ENCODE peak calls at places on chromosome 22, in five cellular contexts. G is NAMALWA; Z is stimulated activated CD4-positive, alpha-beta T cell treated with anti-CD3 and anti-CD28 coated beads, Interleukin-1b, Interleukin-23, amount 100 ng/mL, for 4 hours; F is A549; P is NCI-H1436. S is an unnamed sample.

GRCh38 chr22:26883393-26883792 is 226.0 kb downstream of the MIAT start:
- DNase-seq in G (no peak), Z (no peak), F (no peak), P (no peak), S (no peak)

GRCh38 chr22:35894937-35895708 is 133.5 kb downstream of the RBFOX2 start:
- DNase-seq in G (no peak), Z (no peak), F (no peak), P (no peak), S (peak)

GRCh38 chr22:35172452-35172851 is 84.8 kb upstream of the HMGXB4 start:
- DNase-seq in G (no peak), Z (no peak), F (no peak), P (peak), S (no peak)

GRCh38 chr22:44366372-44367310 is 53.9 kb upstream of the SHISAL1 start:
- DNase-seq in G (no peak), Z (no peak), F (no peak), P (no peak), S (no peak)

GRCh38 chr22:50057292-50057867 is 718 bp downstream of the TTLL8 start:
- DNase-seq in G (no peak), Z (no peak), F (no peak), P (no peak), S (no peak)

GRCh38 chr22:18064636-18065035 is 13.2 kb upstream of the PEX26 start:
- DNase-seq in G (no peak), Z (no peak), F (no peak), P (no peak), S (no peak)

GRCh38 chr22:27961680-27962079 is 42.6 kb upstream of the PITPNB start:
- DNase-seq in G (no peak), Z (no peak), F (no peak), P (no peak), S (no peak)

GRCh38 chr22:30288414-30289125 is 735 bp downstream of the CASTOR1 start:
- DNase-seq in G (no peak), Z (no peak), F (no peak), P (no peak), S (no peak)

GRCh38 chr22:39003165-39003638 is 10.9 kb upstream of the APOBEC3C start:
- DNase-seq in G (peak), Z (peak), F (peak), P (peak), S (peak)

GRCh38 chr22:20324139-20324516 is 4.3 kb upstream of the DGCR6L start:
- DNase-seq in G (no peak), Z (no peak), F (no peak), P (no peak), S (no peak)

GRCh38 chr22:27185099-27185709 is 527.8 kb downstream of the MIAT start:
- DNase-seq in G (no peak), Z (no peak), F (no peak), P (no peak), S (no peak)

GRCh38 chr22:27970596-27971220 is 51.7 kb upstream of the PITPNB start:
- DNase-seq in G (no peak), Z (no peak), F (no peak), P (no peak), S (no peak)

GRCh38 chr22:19358703-19359553 is 67.4 kb upstream of the CLTCL1 start:
- DNase-seq in G (no peak), Z (no peak), F (no peak), P (no peak), S (no peak)

GRCh38 chr22:42083119-42083518 is 3.6 kb downstream of the SMDT1 start:
- DNase-seq in G (no peak), Z (no peak), F (no peak), P (no peak), S (no peak)

GRCh38 chr22:28462041-28462440 is 217.6 kb downstream of the TTC28 start:
- DNase-seq in G (peak), Z (no peak), F (no peak), P (no peak), S (peak)

GRCh38 chr22:38187413-38188212 is 6.0 kb upstream of the PLA2G6 start:
- DNase-seq in G (no peak), Z (no peak), F (no peak), P (peak), S (no peak)

GRCh38 chr22:18033204-18033998 is 9.0 kb upstream of the MICAL3 start:
- DNase-seq in G (no peak), Z (no peak), F (no peak), P (no peak), S (no peak)

GRCh38 chr22:18035740-18036139 is 11.4 kb upstream of the MICAL3 start:
- DNase-seq in G (no peak), Z (no peak), F (peak), P (no peak), S (peak)

GRCh38 chr22:23899042-23899745 is 5.0 kb downstream of the MIF start:
- DNase-seq in G (no peak), Z (no peak), F (no peak), P (no peak), S (no peak)

GRCh38 chr22:20815477-20816050 is 41.7 kb downstream of the SERPIND1 start:
- DNase-seq in G (no peak), Z (no peak), F (no peak), P (no peak), S (no peak)

GRCh38 chr22:43225609-43226008 is 38.7 kb upstream of the TTLL12 start:
- DNase-seq in G (no peak), Z (no peak), F (no peak), P (no peak), S (no peak)

GRCh38 chr22:24451162-24451561 is 23.8 kb downstream of the ADORA2A start:
- DNase-seq in G (no peak), Z (no peak), F (no peak), P (no peak), S (no peak)

GRCh38 chr22:49499433-49500075 is 328.1 kb downstream of the BRD1 start:
- DNase-seq in G (no peak), Z (no peak), F (no peak), P (no peak), S (no peak)

GRCh38 chr22:24379536-24379935 is 47.9 kb upstream of the ADORA2A start:
- DNase-seq in G (no peak), Z (no peak), F (no peak), P (no peak), S (peak)

GRCh38 chr22:38212442-38212841 is 10.6 kb downstream of the MAFF start:
- DNase-seq in G (no peak), Z (no peak), F (no peak), P (no peak), S (no peak)

GRCh38 chr22:40203568-40203967 is 25.8 kb downstream of the TNRC6B start:
- DNase-seq in G (peak), Z (no peak), F (no peak), P (no peak), S (no peak)

GRCh38 chr22:30694638-30695350 is at the start of gene OSBP2:
- DNase-seq in G (no peak), Z (peak), F (no peak), P (peak), S (no peak)

GRCh38 chr22:42468841-42469240 is 36.6 kb upstream of the NFAM1 start:
- DNase-seq in G (no peak), Z (no peak), F (no peak), P (no peak), S (no peak)

GRCh38 chr22:10741210-10741609 is 4786.8 kb upstream of the OR11H1 start:
- DNase-seq in G (no peak), Z (no peak), F (no peak), P (no peak), S (no peak)

GRCh38 chr22:27674524-27674923 is 127.0 kb downstream of the MN1 start:
- DNase-seq in G (no peak), Z (no peak), F (no peak), P (no peak), S (no peak)

GRCh38 chr22:25475554-25476022 is 88.9 kb upstream of the GRK3 start:
- DNase-seq in G (no peak), Z (no peak), F (no peak), P (peak), S (no peak)

GRCh38 chr22:23251445-23252093 is 71.3 kb downstream of the BCR start:
- DNase-seq in G (no peak), Z (no peak), F (peak), P (no peak), S (no peak)

GRCh38 chr22:46753761-46754109 is 8.7 kb upstream of the TBC1D22A start:
- DNase-seq in G (no peak), Z (no peak), F (no peak), P (no peak), S (no peak)

GRCh38 chr22:39490135-39490798 is 11.8 kb upstream of the MIEF1 start:
- DNase-seq in G (peak), Z (peak), F (peak), P (peak), S (peak)

GRCh38 chr22:27757928-27758525 is 43.5 kb downstream of the MN1 start:
- DNase-seq in G (no peak), Z (no peak), F (no peak), P (no peak), S (no peak)

S was measured in OCI-M1.